ENCODE peak calls at places on chromosomes 16 and 17, in seven cellular contexts. Y, E, S, B, Q, T and H are unnamed samples.

GRCh38 chr16:55302635-55303034 is 21.4 kb upstream of the IRX6 start:
- DNase-seq in Y (no peak), E (no peak), S (no peak), B (no peak), Q (no peak), T (no peak), H (no peak)

GRCh38 chr17:10836966-10837599 is 804 bp downstream of the PIRT start:
- DNase-seq in Y (no peak), E (no peak), S (no peak), B (no peak), Q (no peak), T (no peak), H (no peak)

GRCh38 chr17:74325743-74326379 is at the start of gene KIF19:
- DNase-seq in Y (peak; percentile 87), E (peak; percentile 36), S (no peak), B (no peak), Q (peak; percentile 66), T (no peak), H (peak; percentile 91)

GRCh38 chr17:1122681-1123396 is 56.9 kb downstream of the ABR start:
- DNase-seq in Y (peak; percentile 91), E (peak; percentile 89), S (peak; percentile 42), B (peak; percentile 98), Q (peak; percentile 78), T (peak; percentile 58), H (peak; percentile 92)

GRCh38 chr17:38511126-38512108 is 83.2 kb downstream of the ARHGAP23 start:
- DNase-seq in Y (peak; percentile 31), E (no peak), S (no peak), B (peak; percentile 54), Q (no peak), T (peak; percentile 71), H (no peak)

GRCh38 chr17:70636517-70637133 is 467.3 kb downstream of the KCNJ2 start:
- DNase-seq in Y (peak; percentile 31), E (peak; percentile 19), S (peak; percentile 54), B (peak; percentile 59), Q (peak; percentile 37), T (peak; percentile 46), H (peak; percentile 34)

GRCh38 chr16:66171578-66171977 is 194.9 kb upstream of the CDH5 start:
- DNase-seq in Y (no peak), E (no peak), S (no peak), B (no peak), Q (no peak), T (no peak), H (no peak)

GRCh38 chr17:65173284-65173793 is 36.2 kb downstream of the RGS9 start:
- DNase-seq in Y (no peak), E (peak; percentile 61), S (no peak), B (peak; percentile 21), Q (peak; percentile 68), T (peak; percentile 55), H (no peak)

GRCh38 chr17:50559674-50560184 is 786 bp upstream of the CACNA1G start:
- DNase-seq in Y (peak; percentile 76), E (peak; percentile 68), S (peak; percentile 64), B (peak; percentile 32), Q (peak; percentile 44), T (peak; percentile 5), H (peak; percentile 66)

GRCh38 chr17:61809816-61810392 is 53.4 kb downstream of the BRIP1 start:
- DNase-seq in Y (no peak), E (no peak), S (no peak), B (peak; percentile 62), Q (no peak), T (peak; percentile 70), H (no peak)

GRCh38 chr17:14873996-14874395 is 391.1 kb downstream of the PMP22 start:
- DNase-seq in Y (no peak), E (no peak), S (no peak), B (no peak), Q (no peak), T (no peak), H (no peak)

GRCh38 chr17:77376795-77377751 is 236.3 kb downstream of the SEC14L1 start:
- DNase-seq in Y (no peak), E (peak; percentile 92), S (no peak), B (peak; percentile 63), Q (no peak), T (peak; percentile 92), H (no peak)

GRCh38 chr17:7323731-7324437 is 5.3 kb downstream of the NEURL4 start:
- DNase-seq in Y (peak; percentile 80), E (peak; percentile 71), S (no peak), B (peak; percentile 31), Q (peak; percentile 57), T (peak; percentile 17), H (peak; percentile 83)

GRCh38 chr16:67155305-67156145 is 4.2 kb downstream of the TRADD start:
- DNase-seq in Y (peak; percentile 95), E (peak; percentile 82), S (no peak), B (peak; percentile 73), Q (peak; percentile 84), T (peak; percentile 71), H (peak; percentile 92)

GRCh38 chr17:76408037-76408849 is 23.8 kb downstream of the SPHK1 start:
- DNase-seq in Y (peak; percentile 78), E (peak; percentile 78), S (peak; percentile 42), B (peak; percentile 49), Q (peak; percentile 75), T (peak; percentile 39), H (peak; percentile 82)

GRCh38 chr17:75008373-75008772 is 4.1 kb upstream of the MRPL58 start:
- DNase-seq in Y (peak; percentile 44), E (no peak), S (no peak), B (no peak), Q (peak; percentile 52), T (no peak), H (no peak)

GRCh38 chr17:3683054-3683511 is 12.9 kb downstream of the P2RX5 start:
- DNase-seq in Y (peak; percentile 89), E (no peak), S (peak; percentile 53), B (no peak), Q (peak; percentile 85), T (no peak), H (peak; percentile 88)

GRCh38 chr16:66364117-66364958 is 2.2 kb upstream of the CDH5 start:
- DNase-seq in Y (no peak), E (peak; percentile 49), S (no peak), B (peak; percentile 97), Q (no peak), T (no peak), H (no peak)

DNA sequence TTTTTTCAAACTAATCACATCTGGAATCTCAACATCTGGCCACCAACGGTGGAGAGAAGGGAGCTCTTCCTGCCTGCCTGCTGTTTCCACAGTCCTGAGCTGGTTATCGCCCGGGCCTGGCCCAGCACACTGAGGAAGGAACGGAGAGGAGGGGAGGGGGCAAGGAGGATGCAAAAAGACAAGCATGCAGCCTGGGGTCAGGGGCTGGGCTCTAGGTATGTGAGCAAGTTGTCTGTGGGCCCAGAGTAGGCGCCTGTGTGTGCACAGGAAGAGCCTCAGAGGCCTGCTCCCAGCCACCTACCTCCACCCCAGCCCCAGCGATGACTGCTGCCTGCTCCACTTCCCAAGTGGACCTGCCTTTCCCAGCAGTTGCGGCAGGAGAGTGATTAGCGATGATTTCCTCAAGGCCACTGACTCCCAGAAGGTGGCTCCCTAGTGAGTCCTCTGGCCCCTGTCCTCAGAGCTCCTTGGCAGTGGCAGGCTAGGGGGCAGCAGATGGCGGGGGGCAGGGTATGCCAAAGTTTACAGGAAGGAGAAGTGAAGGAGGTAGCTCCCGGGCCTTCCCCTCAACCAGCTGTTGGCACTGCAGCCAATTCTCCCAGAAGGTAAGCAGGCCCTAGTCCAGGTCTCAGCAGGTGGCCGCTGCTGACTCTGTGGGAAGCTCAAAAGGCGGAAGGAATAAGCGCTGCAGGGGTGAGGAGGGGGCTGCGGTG is 27.0 kb upstream of the RASD1 start:
- DNase-seq in Y (no peak), E (no peak), S (no peak), B (no peak), Q (no peak), T (no peak), H (no peak)
- TF ChIP-seq CTCF in Y (no peak), E (no peak), S (no peak), B (no peak), Q (no peak), T (no peak), H (no peak)

GRCh38 chr17:8402921-8403536 is 5.4 kb upstream of the RNF222 start:
- DNase-seq in Y (no peak), E (no peak), S (no peak), B (no peak), Q (no peak), T (no peak), H (no peak)
- TF ChIP-seq CTCF in Y (no peak), E (no peak), S (no peak), B (no peak), Q (no peak), T (no peak), H (no peak)

DNA sequence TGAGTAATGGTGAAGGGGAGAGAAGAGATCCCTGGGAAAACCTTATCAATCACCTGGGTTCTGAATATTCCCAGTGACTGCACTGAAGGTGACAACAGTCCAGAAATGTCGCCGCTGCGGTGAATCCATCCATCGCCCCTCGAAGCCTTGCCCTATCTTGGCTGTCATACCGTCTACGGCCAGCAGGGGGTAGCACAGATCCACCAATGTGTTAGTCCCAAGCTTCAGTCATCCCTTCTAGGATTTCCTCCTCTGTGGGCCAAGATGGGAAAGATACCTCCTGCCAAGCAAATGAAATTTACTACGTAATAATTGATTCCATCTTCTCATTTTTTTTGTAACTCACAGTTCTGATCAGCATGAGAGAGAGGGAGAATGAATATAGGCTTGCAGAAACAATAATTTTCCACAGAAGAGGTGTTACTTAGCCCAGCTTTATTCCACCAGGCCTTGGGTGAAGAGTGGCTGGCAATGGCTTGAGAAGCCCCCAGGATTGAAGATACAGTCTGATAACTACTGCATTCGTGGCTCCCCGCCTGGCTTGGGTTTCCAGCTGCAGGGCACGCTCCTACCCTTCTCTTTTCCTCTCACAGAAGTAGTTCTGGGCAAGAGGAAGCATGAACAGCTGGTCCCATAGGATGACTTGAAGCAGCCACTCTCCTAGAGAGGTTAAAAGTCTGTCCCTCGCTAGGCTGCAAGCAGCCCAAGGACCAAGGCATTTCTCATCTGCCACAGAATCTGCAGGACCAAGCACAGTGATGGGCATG is 2.6 kb upstream of the FMNL1 start:
- DNase-seq in Y (peak; percentile 79), E (peak; percentile 91), S (peak; percentile 67), B (peak; percentile 90), Q (peak; percentile 85), T (peak; percentile 77), H (peak; percentile 81)
- TF ChIP-seq CTCF in Y (peak; percentile 95), E (peak; percentile 95), S (peak; percentile 87), B (peak; percentile 92), Q (peak; percentile 95), T (peak; percentile 98), H (peak; percentile 93)

GRCh38 chr16:22183901-22184614 is 21.8 kb downstream of the SDR42E2 start:
- DNase-seq in Y (peak; percentile 36), E (no peak), S (no peak), B (no peak), Q (peak; percentile 46), T (no peak), H (peak; percentile 58)
- TF ChIP-seq CTCF in Y (peak; percentile 37), E (no peak), S (peak; percentile 68), B (peak; percentile 6), Q (peak; percentile 54), T (no peak), H (peak; percentile 19)